ENCODE peak calls at places on chromosomes 5 and 9, in five cellular contexts. O is Peyer's patch, N is GM06990, L is pancreas, C is psoas muscle. Z is an unnamed sample.

GRCh38 chr5:12566441-12566840 is 662.2 kb upstream of the CTNND2 start:
- DNase-seq in N (no peak), L (no peak), C (no peak), O (no peak), Z (no peak)

GRCh38 chr5:143154495-143155375 is 248.8 kb downstream of the NR3C1 start:
- DNase-seq in N (no peak), C (no peak), L (no peak), O (no peak), Z (no peak)

GRCh38 chr9:133950206-133950915 is 41.8 kb downstream of the VAV2 start:
- DNase-seq in C (peak; percentile 25), L (peak; percentile 28), N (no peak), O (no peak), Z (no peak)

GRCh38 chr9:20508242-20508641 is 114.1 kb downstream of the MLLT3 start:
- DNase-seq in O (no peak), L (no peak), N (peak; percentile 29), C (no peak), Z (no peak)

GRCh38 chr5:1536298-1537165 is 12.8 kb upstream of the LPCAT1 start:
- DNase-seq in O (peak; percentile 46), N (peak; percentile 48), C (peak; percentile 11), L (no peak), Z (peak; percentile 54)

GRCh38 chr5:151115272-151115905 is 34.6 kb upstream of the TNIP1 start:
- DNase-seq in L (peak; percentile 75), N (no peak), C (peak; percentile 75), O (peak; percentile 89), Z (peak; percentile 70)

GRCh38 chr5:177470759-177471536 is 2.5 kb downstream of the DBN1 start:
- DNase-seq in C (no peak), L (no peak), N (no peak), O (no peak), Z (no peak)

GRCh38 chr5:79806741-79807140 is 117.1 kb downstream of the CMYA5 start:
- DNase-seq in O (no peak), C (no peak), N (no peak), L (no peak), Z (no peak)

GRCh38 chr5:1553642-1554409 is 30.1 kb upstream of the LPCAT1 start:
- DNase-seq in C (no peak), L (no peak), O (peak; percentile 24), N (no peak), Z (no peak)

GRCh38 chr5:153447534-153447933 is 42.9 kb upstream of the GRIA1 start:
- DNase-seq in N (no peak), C (no peak), O (no peak), L (no peak), Z (no peak)

GRCh38 chr5:153441997-153442396 is 48.5 kb upstream of the GRIA1 start:
- DNase-seq in L (no peak), C (no peak), N (no peak), O (no peak), Z (no peak)

DNA sequence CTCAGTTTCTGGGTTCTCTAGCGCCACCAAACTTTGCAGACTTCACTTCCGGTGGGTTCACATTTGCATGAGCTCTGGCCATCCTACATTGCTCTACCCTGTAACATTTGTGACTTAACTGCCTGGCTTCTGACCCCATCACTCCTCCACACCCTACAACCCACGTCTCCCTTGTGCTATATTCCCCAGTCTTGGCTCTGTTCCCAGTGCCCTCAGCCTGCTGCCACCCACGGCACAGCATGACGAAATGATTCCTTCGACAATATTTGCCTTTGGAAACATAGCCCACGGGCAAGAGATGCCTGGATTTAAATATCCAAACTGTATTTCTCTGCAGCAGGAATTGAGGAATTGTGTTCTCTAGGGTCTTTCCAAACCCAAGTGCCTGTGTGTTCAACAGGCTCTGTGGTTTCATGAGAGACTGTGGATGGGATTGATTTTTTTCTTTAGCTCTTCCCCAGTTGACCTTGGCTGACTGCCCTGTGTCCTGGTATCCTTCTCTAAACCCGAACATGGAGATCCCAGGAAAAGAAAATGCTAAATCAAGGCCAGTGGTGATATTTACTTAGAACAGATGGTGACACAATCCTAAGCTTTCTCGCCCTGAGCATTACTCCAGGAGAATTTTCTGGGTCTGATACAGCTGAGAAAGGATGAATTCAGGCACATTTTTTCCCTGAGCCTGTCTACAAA is 44.4 kb upstream of the GRIA1 start:
- DNase-seq in C (no peak), L (peak; percentile 12), N (no peak), O (no peak), Z (no peak)
- TF ChIP-seq CTCF in C (no peak), L (no peak), N (no peak), O (no peak), Z (no peak)

DNA sequence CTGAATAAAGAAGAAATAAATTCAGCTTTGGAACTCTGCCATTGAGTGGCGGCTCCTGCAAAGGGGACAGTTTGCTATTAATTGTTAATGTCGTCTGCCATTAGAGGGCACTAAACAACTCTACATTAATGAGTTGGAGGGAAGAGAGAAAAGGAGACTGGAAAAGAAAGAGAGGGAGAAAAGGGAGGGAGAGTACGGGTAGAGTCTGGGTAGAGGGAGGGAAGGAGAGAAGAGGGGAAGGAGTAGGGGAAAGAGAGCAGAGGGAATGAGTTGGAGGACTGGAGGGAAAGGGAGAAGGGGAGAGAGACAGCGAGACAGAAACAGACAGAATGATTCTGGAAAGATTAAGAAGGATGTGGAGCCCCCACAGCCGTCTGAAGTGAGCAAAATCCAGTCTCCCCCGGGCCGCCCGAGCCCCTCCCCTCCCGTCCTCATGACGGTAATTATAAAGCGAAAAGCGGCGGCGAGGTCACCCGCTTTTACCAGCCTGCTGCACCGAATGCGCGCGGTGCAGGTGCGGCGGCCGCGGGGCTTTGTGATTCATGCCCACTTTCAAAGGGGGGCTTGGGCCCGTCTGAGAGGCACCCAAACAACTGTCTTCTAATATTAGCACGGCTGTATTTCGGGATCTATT is 1.9 kb upstream of the FST start:
- DNase-seq in C (no peak), O (no peak), L (no peak), N (no peak), Z (no peak)
- TF ChIP-seq CTCF in C (peak; percentile 66), O (no peak), L (peak; percentile 6), N (peak; percentile 52), Z (no peak)

GRCh38 chr9:115396071-115396529 is 278.1 kb upstream of the TNC start:
- DNase-seq in L (no peak), N (no peak), C (no peak), O (no peak), Z (no peak)
- TF ChIP-seq CTCF in L (no peak), N (no peak), C (no peak), O (no peak), Z (no peak)

GRCh38 chr9:71716138-71716909 is 52.0 kb downstream of the CEMIP2 start:
- DNase-seq in L (no peak), N (no peak), O (no peak), C (no peak), Z (no peak)
- TF ChIP-seq CTCF in L (peak; percentile 16), N (peak; percentile 23), O (peak; percentile 17), C (peak; percentile 39), Z (peak; percentile 91)

DNA sequence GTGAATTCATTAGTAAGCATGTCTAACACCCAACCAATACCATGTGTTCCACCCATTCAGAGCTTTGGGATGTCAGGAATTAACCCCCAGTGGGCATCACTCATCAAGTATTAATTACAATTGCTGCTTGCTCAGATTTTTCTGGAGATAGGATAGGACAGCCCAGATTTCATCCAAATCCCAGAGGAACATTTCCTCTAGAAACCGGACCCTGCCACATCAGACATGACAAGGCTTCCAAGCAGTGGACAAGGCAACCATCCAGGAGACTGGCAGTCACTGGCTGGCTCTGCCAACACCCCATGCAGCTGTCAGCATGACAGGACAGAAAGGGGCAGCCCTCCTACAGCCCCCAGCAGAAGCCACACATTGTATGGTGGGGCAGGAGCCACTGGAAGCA is 294.9 kb upstream of the SLC30A5 start:
- DNase-seq in L (no peak), N (no peak), C (peak; percentile 55), O (no peak), Z (no peak)
- TF ChIP-seq CTCF in L (no peak), N (no peak), C (no peak), O (no peak), Z (no peak)

GRCh38 chr9:13351768-13352386 is 72.4 kb upstream of the MPDZ start:
- DNase-seq in N (no peak), C (no peak), O (no peak), L (no peak), Z (no peak)
- TF ChIP-seq CTCF in N (peak; percentile 37), C (peak; percentile 74), O (peak; percentile 34), L (no peak), Z (no peak)

GRCh38 chr5:53006920-53007890 is 18.1 kb downstream of the ITGA2 start:
- DNase-seq in N (no peak), C (no peak), O (no peak), L (no peak), Z (no peak)

GRCh38 chr5:53001541-53001940 is 12.4 kb downstream of the ITGA2 start:
- DNase-seq in L (no peak), C (no peak), N (no peak), O (no peak), Z (no peak)

GRCh38 chr5:53002491-53002890 is 13.3 kb downstream of the ITGA2 start:
- DNase-seq in C (no peak), L (no peak), O (no peak), N (no peak), Z (no peak)

GRCh38 chr5:52999357-52999949 is 10.3 kb downstream of the ITGA2 start:
- DNase-seq in L (no peak), O (no peak), C (no peak), N (no peak), Z (no peak)

DNA sequence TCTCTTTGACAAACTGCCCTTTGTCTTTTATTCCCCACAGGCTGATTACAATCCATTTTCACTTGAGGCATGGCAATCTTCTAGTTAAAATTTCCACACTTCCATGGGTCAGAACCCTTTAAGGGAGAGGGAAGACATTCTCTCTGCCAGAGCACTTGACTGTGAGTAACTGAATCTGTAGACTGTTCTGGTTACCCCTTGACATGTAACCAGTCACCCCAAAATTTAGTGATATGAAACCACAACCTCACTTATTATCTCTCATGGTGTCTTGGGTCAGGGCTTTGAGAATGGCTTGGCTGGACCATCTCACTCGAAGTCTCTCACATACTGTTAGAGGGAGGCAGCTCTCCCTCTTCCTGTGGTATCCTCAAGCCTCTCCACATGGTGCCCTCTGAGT is 14.0 kb downstream of the ITGA2 start:
- DNase-seq in O (no peak), L (no peak), C (no peak), N (no peak), Z (no peak)
- TF ChIP-seq CTCF in O (no peak), L (no peak), C (no peak), N (no peak), Z (no peak)

GRCh38 chr9:105473221-105473620 is 25.4 kb downstream of the FSD1L start:
- DNase-seq in O (no peak), L (no peak), C (no peak), N (no peak), Z (no peak)

GRCh38 chr9:105479846-105480245 is 32.0 kb downstream of the FSD1L start:
- DNase-seq in C (no peak), L (no peak), N (no peak), O (no peak), Z (no peak)

DNA sequence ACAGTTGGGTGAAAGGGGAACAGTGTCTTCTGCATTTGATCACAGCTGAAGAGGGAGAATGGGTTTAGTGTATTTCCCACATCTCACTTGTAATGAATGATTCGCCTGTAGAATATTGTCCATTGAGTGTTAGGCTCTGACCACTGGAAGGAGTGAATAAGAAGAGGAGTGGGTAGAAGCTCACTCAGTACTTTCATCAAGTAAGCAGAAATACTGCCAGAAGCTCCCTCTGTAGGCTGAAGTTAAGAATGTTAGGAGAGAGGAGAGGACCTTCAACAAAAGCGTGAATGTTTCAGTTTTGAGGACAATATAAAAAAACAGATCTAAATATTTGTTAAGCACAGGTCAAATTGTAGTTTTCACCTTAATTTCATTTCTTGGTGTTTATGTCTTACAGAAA is 27.5 kb downstream of the FSD1L start:
- DNase-seq in O (no peak), N (no peak), C (no peak), L (no peak), Z (no peak)
- TF ChIP-seq CTCF in O (no peak), N (peak; percentile 26), C (peak; percentile 40), L (no peak), Z (no peak)

Z was measured in activated B cell treated with CpG ODN at 0.5 μM for 24 hours.